ENCODE peak calls at places on chromosomes 3 and 15, in nine cellular contexts. Q is colonic mucosa, X is GM23338, D is tibial artery, A is MCF 10A, U is fibroblast of pulmonary artery, R is lower leg skin, N is neural crest cell, Z is left ventricle myocardium inferior. I is an unnamed sample.
A peak's percentile ranks its signal among the peaks of the same experiment; 100 is the strongest.

GRCh38 chr3:40162616-40163015 is 146.9 kb upstream of the EIF1B start:
- DNase-seq in Q (no peak), X (no peak), D (no peak), A (peak; percentile 12), U (no peak), R (no peak), N (no peak), Z (no peak), I (no peak)

GRCh38 chr3:119580148-119580760 is 962 bp downstream of the ADPRH start:
- DNase-seq in Q (peak; percentile 32), X (peak; percentile 57), D (peak; percentile 37), A (no peak), U (peak; percentile 25), R (peak; percentile 21), N (no peak), Z (peak; percentile 36), I (no peak)

GRCh38 chr3:128971421-128971820 is 22.5 kb downstream of the CFAP92 start:
- DNase-seq in Q (peak; percentile 41), X (no peak), D (no peak), A (peak; percentile 28), U (peak; percentile 72), R (no peak), N (no peak), Z (peak; percentile 49), I (no peak)

GRCh38 chr15:68550498-68551295 is 28.1 kb upstream of the CORO2B start:
- DNase-seq in Q (peak; percentile 77), X (peak; percentile 94), D (peak; percentile 81), A (peak; percentile 72), U (peak; percentile 61), R (peak; percentile 70), N (peak; percentile 81), Z (peak; percentile 70), I (peak; percentile 85)

GRCh38 chr3:175670572-175670971 is 811.4 kb downstream of the NAALADL2 start:
- DNase-seq in Q (no peak), X (no peak), D (no peak), A (no peak), U (no peak), R (no peak), N (no peak), Z (no peak), I (no peak)

GRCh38 chr3:141291610-141292345 is 60.2 kb downstream of the PXYLP1 start:
- DNase-seq in Q (no peak), X (no peak), D (no peak), A (no peak), U (no peak), R (no peak), N (no peak), Z (no peak), I (no peak)

GRCh38 chr3:51156147-51156546 is 228.9 kb upstream of the MANF start:
- DNase-seq in Q (no peak), X (no peak), D (no peak), A (no peak), U (no peak), R (no peak), N (no peak), Z (no peak), I (no peak)

GRCh38 chr3:32961189-32961715 is 9.8 kb downstream of the CCR4 start:
- DNase-seq in Q (no peak), X (no peak), D (no peak), A (no peak), U (no peak), R (no peak), N (no peak), Z (no peak), I (no peak)

GRCh38 chr15:64681424-64682024 is 93.9 kb downstream of the RBPMS2 start:
- DNase-seq in Q (peak; percentile 44), X (peak; percentile 88), D (no peak), A (peak; percentile 68), U (peak; percentile 79), R (no peak), N (peak; percentile 38), Z (no peak), I (peak; percentile 71)

GRCh38 chr3:126102530-126102951 is 18.6 kb upstream of the SLC41A3 start:
- DNase-seq in Q (peak; percentile 28), X (no peak), D (peak; percentile 87), A (no peak), U (no peak), R (peak; percentile 16), N (no peak), Z (no peak), I (no peak)

GRCh38 chr15:26298010-26298661 is 435.0 kb upstream of the ATP10A start:
- DNase-seq in Q (no peak), X (no peak), D (no peak), A (no peak), U (no peak), R (no peak), N (no peak), Z (no peak), I (no peak)

GRCh38 chr3:107432013-107432515 is 54.8 kb downstream of the CCDC54 start:
- DNase-seq in Q (peak; percentile 45), X (peak; percentile 56), D (no peak), A (peak; percentile 36), U (peak; percentile 21), R (no peak), N (no peak), Z (no peak), I (no peak)

GRCh38 chr3:66582721-66583141 is 81.9 kb upstream of the LRIG1 start:
- DNase-seq in Q (no peak), X (no peak), D (no peak), A (no peak), U (no peak), R (peak; percentile 38), N (no peak), Z (no peak), I (no peak)

GRCh38 chr3:126051741-126052140 is 32.2 kb downstream of the SLC41A3 start:
- DNase-seq in Q (no peak), X (no peak), D (no peak), A (no peak), U (no peak), R (no peak), N (no peak), Z (no peak), I (no peak)

GRCh38 chr3:174488527-174488926 is 370.6 kb upstream of the NAALADL2 start:
- DNase-seq in Q (no peak), X (no peak), D (no peak), A (no peak), U (peak; percentile 77), R (no peak), N (no peak), Z (no peak), I (no peak)

GRCh38 chr3:113698891-113699465 is 2.5 kb upstream of the USF3 start:
- DNase-seq in Q (peak; percentile 66), X (peak; percentile 71), D (no peak), A (no peak), U (peak; percentile 14), R (no peak), N (no peak), Z (no peak), I (peak; percentile 17)

GRCh38 chr3:89851974-89852621 is 744.7 kb downstream of the EPHA3 start:
- DNase-seq in Q (peak; percentile 31), X (peak; percentile 91), D (no peak), A (peak; percentile 65), U (peak; percentile 49), R (no peak), N (peak; percentile 78), Z (no peak), I (peak; percentile 78)
- TF ChIP-seq CTCF in Q (peak; percentile 41), X (peak; percentile 87), D (peak; percentile 34), A (peak; percentile 59), U (peak; percentile 51), R (no peak), N (peak; percentile 80), Z (peak; percentile 55), I (peak; percentile 53)

GRCh38 chr3:48560648-48561018 is 2.9 kb downstream of the UCN2 start:
- DNase-seq in Q (no peak), X (no peak), D (peak; percentile 34), A (no peak), U (no peak), R (no peak), N (no peak), Z (peak; percentile 53), I (no peak)

GRCh38 chr3:48562367-48563095 is 1.1 kb downstream of the UCN2 start:
- DNase-seq in Q (no peak), X (no peak), D (no peak), A (no peak), U (no peak), R (no peak), N (no peak), Z (no peak), I (no peak)

GRCh38 chr3:48558446-48559134 is 2.0 kb upstream of the PFKFB4 start:
- DNase-seq in Q (peak; percentile 41), X (no peak), D (peak; percentile 73), A (no peak), U (no peak), R (peak; percentile 66), N (no peak), Z (peak; percentile 47), I (no peak)

GRCh38 chr3:48563382-48563918 is at the start of gene UCN2:
- DNase-seq in Q (no peak), X (no peak), D (no peak), A (no peak), U (peak; percentile 41), R (no peak), N (no peak), Z (no peak), I (no peak)

GRCh38 chr3:48561045-48561736 is 2.4 kb downstream of the UCN2 start:
- DNase-seq in Q (peak; percentile 38), X (peak; percentile 92), D (peak; percentile 59), A (peak; percentile 27), U (peak; percentile 47), R (no peak), N (peak; percentile 62), Z (peak; percentile 65), I (no peak)
- TF ChIP-seq CTCF in Q (no peak), X (peak; percentile 39), D (peak; percentile 17), A (no peak), U (peak; percentile 26), R (no peak), N (peak; percentile 41), Z (peak; percentile 35), I (no peak)

DNA sequence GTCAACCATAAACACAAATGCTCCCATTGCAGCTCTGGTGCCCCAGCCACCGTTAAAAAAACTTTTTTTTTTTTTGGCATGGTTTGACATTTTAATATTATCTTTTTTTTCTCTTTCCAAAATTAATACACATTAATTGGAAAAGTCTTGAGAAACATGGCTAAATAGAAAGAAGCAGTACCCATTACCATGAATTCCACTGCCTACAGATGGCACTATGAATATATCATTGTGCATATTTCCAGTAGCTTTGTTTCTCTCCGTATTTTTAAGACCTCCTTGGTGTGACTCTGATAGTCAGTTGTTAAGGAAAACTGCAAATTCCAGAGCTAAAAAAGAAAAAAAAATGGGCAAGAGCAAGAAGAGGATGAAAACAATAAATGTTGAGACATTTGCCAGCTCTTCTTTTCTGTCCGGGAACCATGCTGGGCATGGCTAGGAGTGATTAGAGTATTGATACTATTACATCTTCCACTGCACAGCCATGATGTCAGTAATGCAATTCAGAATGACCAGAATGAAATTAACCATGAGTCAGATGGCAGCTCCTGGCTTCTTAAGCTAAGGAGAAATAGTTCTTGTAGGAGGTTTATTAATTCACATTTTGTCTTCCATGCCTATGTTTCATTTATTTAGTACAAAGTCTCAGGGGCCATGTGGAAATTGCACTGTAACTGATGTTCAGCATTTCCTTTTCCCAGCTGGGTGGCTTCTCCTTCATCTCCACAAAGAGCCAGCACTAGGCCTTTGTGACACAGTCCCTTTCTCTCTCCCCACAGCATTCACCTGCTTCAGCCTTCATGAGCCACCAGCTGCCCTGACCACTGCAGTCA is 31.9 kb downstream of the SLC7A14 start:
- DNase-seq in Q (no peak), X (no peak), D (no peak), A (no peak), U (peak; percentile 32), R (no peak), N (no peak), Z (no peak), I (no peak)
- TF ChIP-seq CTCF in Q (no peak), X (no peak), D (no peak), A (peak; percentile 11), U (peak; percentile 13), R (no peak), N (no peak), Z (peak; percentile 44), I (no peak)

GRCh38 chr3:187748050-187748481 is 2.8 kb upstream of the BCL6 start:
- DNase-seq in Q (peak; percentile 97), X (peak; percentile 97), D (peak; percentile 96), A (peak; percentile 95), U (peak; percentile 86), R (peak; percentile 94), N (peak; percentile 91), Z (peak; percentile 92), I (peak; percentile 98)
- TF ChIP-seq CTCF in Q (peak; percentile 94), X (peak; percentile 98), D (peak; percentile 96), A (peak; percentile 94), U (peak; percentile 100), R (no peak), N (peak; percentile 97), Z (peak; percentile 97), I (peak; percentile 99)